ENCODE peak calls at places on chromosomes 16 and 17, in four cellular contexts. R is heart left ventricle, B is tibial nerve, M is thyroid gland. K is an unnamed sample.

GRCh38 chr16:62620259-62620658 is 584.0 kb upstream of the CDH8 start:
- DNase-seq in R (no peak), B (no peak), M (no peak), K (no peak)

GRCh38 chr16:47888142-47888541 is 267.7 kb downstream of the ABCC12 start:
- DNase-seq in R (no peak), B (no peak), M (no peak), K (no peak)

GRCh38 chr17:13001991-13002615 is 15.7 kb downstream of the ELAC2 start:
- DNase-seq in R (no peak), B (no peak), M (peak), K (no peak)

GRCh38 chr16:71781741-71782140 is 26.9 kb downstream of the AP1G1 start:
- DNase-seq in R (no peak), B (no peak), M (no peak), K (no peak)

GRCh38 chr17:31510273-31511175 is 119.0 kb downstream of the RAB11FIP4 start:
- DNase-seq in R (peak), B (no peak), M (no peak), K (no peak)

GRCh38 chr17:7856840-7857723 is at the start of gene NAA38:
- DNase-seq in R (peak), B (peak), M (peak), K (peak)

GRCh38 chr16:79599837-79600635 is 501 bp downstream of the MAF start:
- DNase-seq in R (peak), B (no peak), M (peak), K (no peak)

GRCh38 chr17:29659155-29659554 is 36.4 kb upstream of the CORO6 start:
- DNase-seq in R (no peak), B (no peak), M (no peak), K (no peak)

GRCh38 chr16:56481468-56482112 is 30.2 kb downstream of the OGFOD1 start:
- DNase-seq in R (no peak), B (no peak), M (no peak), K (no peak)

GRCh38 chr16:35734728-35735402 is 2275.5 kb downstream of the TP53TG3F start:
- DNase-seq in R (no peak), B (no peak), M (no peak), K (no peak)

GRCh38 chr16:72983728-72984350 is 64.1 kb downstream of the ZFHX3 start:
- DNase-seq in R (no peak), B (no peak), M (peak), K (no peak)

GRCh38 chr16:15536813-15537212 is 102.4 kb downstream of the BMERB1 start:
- DNase-seq in R (no peak), B (no peak), M (no peak), K (no peak)

GRCh38 chr17:80956321-80957190 is 35.1 kb upstream of the CHMP6 start:
- DNase-seq in R (no peak), B (no peak), M (no peak), K (peak)

GRCh38 chr17:63698381-63698885 is 1.5 kb downstream of the LIMD2 start:
- DNase-seq in R (no peak), B (no peak), M (no peak), K (no peak)

GRCh38 chr16:83627996-83628395 is 179.8 kb upstream of the HSBP1 start:
- DNase-seq in R (no peak), B (no peak), M (no peak), K (no peak)

GRCh38 chr17:80195671-80196529 is 24.2 kb downstream of the SGSH start:
- DNase-seq in R (no peak), B (no peak), M (no peak), K (no peak)

GRCh38 chr17:42163113-42163512 is 8.3 kb upstream of the RAB5C start:
- DNase-seq in R (no peak), B (no peak), M (no peak), K (no peak)

GRCh38 chr17:5783851-5784250 is 199.5 kb upstream of the NLRP1 start:
- DNase-seq in R (no peak), B (no peak), M (no peak), K (no peak)

GRCh38 chr17:5784791-5785190 is 200.5 kb upstream of the NLRP1 start:
- DNase-seq in R (no peak), B (no peak), M (no peak), K (no peak)

GRCh38 chr17:5786510-5786875 is 202.2 kb upstream of the NLRP1 start:
- DNase-seq in R (no peak), B (no peak), M (no peak), K (no peak)

GRCh38 chr17:5785343-5785742 is 201.0 kb upstream of the NLRP1 start:
- DNase-seq in R (no peak), B (no peak), M (no peak), K (no peak)

GRCh38 chr17:5785867-5786509 is 201.7 kb upstream of the NLRP1 start:
- DNase-seq in R (no peak), B (no peak), M (no peak), K (no peak)
- TF ChIP-seq CTCF in R (no peak), B (no peak), M (no peak), K (no peak)

GRCh38 chr16:632486-633335 is 1.9 kb downstream of the WFIKKN1 start:
- DNase-seq in R (no peak), B (no peak), M (no peak), K (no peak)

GRCh38 chr16:629289-630023 is 1.3 kb upstream of the WFIKKN1 start:
- DNase-seq in R (peak), B (no peak), M (no peak), K (peak)

GRCh38 chr16:630024-630814 is 566 bp upstream of the WFIKKN1 start:
- DNase-seq in R (no peak), B (no peak), M (no peak), K (no peak)

GRCh38 chr16:631808-632358 is 1.1 kb downstream of the WFIKKN1 start:
- DNase-seq in R (no peak), B (no peak), M (no peak), K (no peak)

GRCh38 chr16:630815-631405 is at the start of gene WFIKKN1:
- DNase-seq in R (peak), B (no peak), M (peak), K (no peak)
- TF ChIP-seq CTCF in R (no peak), B (no peak), M (no peak), K (no peak)

GRCh38 chr17:15231851-15232516 is 33.1 kb downstream of the PMP22 start:
- DNase-seq in R (no peak), B (no peak), M (no peak), K (no peak)

GRCh38 chr17:15233971-15234370 is 31.2 kb downstream of the PMP22 start:
- DNase-seq in R (no peak), B (no peak), M (no peak), K (no peak)

GRCh38 chr17:15232517-15232915 is 32.6 kb downstream of the PMP22 start:
- DNase-seq in R (peak), B (no peak), M (no peak), K (no peak)

GRCh38 chr17:15230866-15231265 is 34.3 kb downstream of the PMP22 start:
- DNase-seq in R (no peak), B (no peak), M (no peak), K (no peak)

DNA sequence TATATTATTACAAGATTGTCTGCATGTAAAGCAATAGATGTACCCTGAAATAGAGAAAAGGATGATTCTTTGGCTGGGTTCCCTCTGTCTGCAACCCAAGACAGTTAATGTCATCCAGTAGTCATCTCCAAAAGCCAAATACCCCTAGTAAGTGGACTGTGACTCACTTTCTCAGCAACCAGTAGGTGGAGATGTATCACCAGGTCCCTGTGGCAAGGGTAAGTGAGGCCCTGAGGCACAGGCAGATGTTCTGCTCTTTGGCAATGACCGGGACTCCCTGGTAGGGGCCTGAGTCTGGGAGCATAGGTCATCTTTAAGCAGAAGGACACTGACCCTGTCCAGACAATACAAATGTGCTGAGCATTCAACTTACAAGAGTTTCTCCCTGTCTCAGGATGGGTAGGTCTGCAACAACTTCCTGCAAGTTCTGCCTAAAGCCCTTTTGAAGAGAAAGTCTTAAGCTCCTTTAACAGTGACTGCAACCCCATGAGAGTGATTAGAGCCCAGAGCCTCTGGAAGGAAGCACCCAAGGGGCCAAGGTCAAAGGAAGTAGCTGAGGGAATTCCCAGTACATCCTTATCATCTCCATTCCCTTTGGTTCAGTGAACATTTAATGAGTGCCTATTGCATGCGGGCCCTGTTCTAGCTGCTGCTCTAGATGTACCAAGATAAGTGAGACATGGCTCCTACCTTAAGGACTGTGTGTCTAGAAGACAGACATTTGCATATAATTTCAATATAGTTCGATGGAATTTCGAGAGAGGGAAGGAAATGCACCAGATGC is 31.9 kb downstream of the PMP22 start:
- DNase-seq in R (no peak), B (no peak), M (no peak), K (no peak)
- TF ChIP-seq CTCF in R (peak), B (peak), M (no peak), K (peak)

GRCh38 chr17:17039911-17040310 is 2.3 kb upstream of the MPRIP start:
- DNase-seq in R (no peak), B (no peak), M (no peak), K (no peak)
- TF ChIP-seq CTCF in R (no peak), B (no peak), M (no peak), K (no peak)

K was measured in CD14-positive monocyte.